ENCODE peak calls at places on chromosomes 13 and 19, in eight cellular contexts. One of them, this sample, is unnamed.
A peak's percentile ranks its signal among the peaks of the same experiment; 100 is the strongest.

GRCh38 chr13:89380101-89380500 is 1708.9 kb downstream of the SLITRK5 start:
- DNase-seq in neural crest cell: no peak
- DNase-seq in CD8-positive, alpha-beta T cell: no peak
- DNase-seq in A549: peak; percentile 64
- DNase-seq in body of pancreas: peak; percentile 25
- DNase-seq in psoas muscle: no peak
- DNase-seq in GM06990: no peak
- DNase-seq in adrenal gland: no peak
- DNase-seq in this sample: no peak

GRCh38 chr19:33796164-33797100 is at the start of gene KCTD15:
- DNase-seq in CD8-positive, alpha-beta T cell: no peak
- DNase-seq in adrenal gland: no peak
- DNase-seq in body of pancreas: peak; percentile 49
- DNase-seq in neural crest cell: peak; percentile 50
- DNase-seq in psoas muscle: peak; percentile 68
- DNase-seq in A549: peak; percentile 66
- DNase-seq in GM06990: no peak
- DNase-seq in this sample: peak; percentile 48

GRCh38 chr13:80668452-80668851 is 327.5 kb upstream of the SPRY2 start:
- DNase-seq in psoas muscle: no peak
- DNase-seq in adrenal gland: no peak
- DNase-seq in CD8-positive, alpha-beta T cell: no peak
- DNase-seq in body of pancreas: no peak
- DNase-seq in A549: no peak
- DNase-seq in neural crest cell: no peak
- DNase-seq in GM06990: no peak
- DNase-seq in this sample: no peak

GRCh38 chr19:48812094-48812929 is 1.5 kb upstream of the BCAT2 start:
- DNase-seq in A549: peak; percentile 53
- DNase-seq in GM06990: peak; percentile 89
- DNase-seq in body of pancreas: peak; percentile 97
- DNase-seq in adrenal gland: peak; percentile 89
- DNase-seq in CD8-positive, alpha-beta T cell: peak; percentile 77
- DNase-seq in neural crest cell: peak; percentile 54
- DNase-seq in psoas muscle: peak; percentile 96
- DNase-seq in this sample: peak; percentile 91

GRCh38 chr13:63336549-63336948 is 1920.9 kb upstream of the PCDH20 start:
- DNase-seq in CD8-positive, alpha-beta T cell: no peak
- DNase-seq in psoas muscle: no peak
- DNase-seq in adrenal gland: no peak
- DNase-seq in neural crest cell: no peak
- DNase-seq in A549: no peak
- DNase-seq in body of pancreas: no peak
- DNase-seq in GM06990: no peak
- DNase-seq in this sample: no peak

GRCh38 chr19:4521170-4521887 is 3.0 kb upstream of the PLIN4 start:
- DNase-seq in neural crest cell: no peak
- DNase-seq in A549: no peak
- DNase-seq in adrenal gland: no peak
- DNase-seq in GM06990: no peak
- DNase-seq in body of pancreas: no peak
- DNase-seq in CD8-positive, alpha-beta T cell: no peak
- DNase-seq in psoas muscle: no peak
- DNase-seq in this sample: no peak

GRCh38 chr13:50170447-50171037 is 155.3 kb downstream of the KCNRG start:
- DNase-seq in body of pancreas: no peak
- DNase-seq in CD8-positive, alpha-beta T cell: no peak
- DNase-seq in GM06990: no peak
- DNase-seq in adrenal gland: no peak
- DNase-seq in psoas muscle: no peak
- DNase-seq in neural crest cell: no peak
- DNase-seq in A549: peak; percentile 23
- DNase-seq in this sample: no peak

GRCh38 chr13:108920137-108920536 is 290.7 kb downstream of the MYO16 start:
- DNase-seq in psoas muscle: no peak
- DNase-seq in adrenal gland: no peak
- DNase-seq in GM06990: no peak
- DNase-seq in body of pancreas: no peak
- DNase-seq in neural crest cell: no peak
- DNase-seq in A549: no peak
- DNase-seq in CD8-positive, alpha-beta T cell: no peak
- DNase-seq in this sample: no peak

GRCh38 chr19:3821156-3821555 is 35.0 kb upstream of the MATK start:
- DNase-seq in CD8-positive, alpha-beta T cell: no peak
- DNase-seq in psoas muscle: no peak
- DNase-seq in neural crest cell: no peak
- DNase-seq in body of pancreas: no peak
- DNase-seq in GM06990: no peak
- DNase-seq in adrenal gland: no peak
- DNase-seq in A549: peak; percentile 71
- DNase-seq in this sample: no peak

GRCh38 chr13:30796833-30797601 is 61.7 kb downstream of the ALOX5AP start:
- DNase-seq in CD8-positive, alpha-beta T cell: no peak
- DNase-seq in body of pancreas: no peak
- DNase-seq in A549: no peak
- DNase-seq in psoas muscle: no peak
- DNase-seq in adrenal gland: no peak
- DNase-seq in neural crest cell: no peak
- DNase-seq in GM06990: peak; percentile 30
- DNase-seq in this sample: no peak

GRCh38 chr13:27728271-27728670 is 64.0 kb upstream of the GSX1 start:
- DNase-seq in GM06990: no peak
- DNase-seq in adrenal gland: no peak
- DNase-seq in psoas muscle: no peak
- DNase-seq in A549: peak; percentile 14
- DNase-seq in body of pancreas: no peak
- DNase-seq in neural crest cell: peak; percentile 36
- DNase-seq in CD8-positive, alpha-beta T cell: no peak
- DNase-seq in this sample: no peak

GRCh38 chr19:17183271-17183757 is 31.8 kb upstream of the USE1 start:
- DNase-seq in adrenal gland: no peak
- DNase-seq in A549: no peak
- DNase-seq in neural crest cell: no peak
- DNase-seq in body of pancreas: no peak
- DNase-seq in psoas muscle: no peak
- DNase-seq in CD8-positive, alpha-beta T cell: peak; percentile 66
- DNase-seq in GM06990: no peak
- DNase-seq in this sample: no peak
- TF ChIP-seq CTCF in adrenal gland: no peak
- TF ChIP-seq CTCF in A549: no peak
- TF ChIP-seq CTCF in neural crest cell: no peak
- TF ChIP-seq CTCF in body of pancreas: no peak
- TF ChIP-seq CTCF in psoas muscle: no peak
- TF ChIP-seq CTCF in CD8-positive, alpha-beta T cell: no peak
- TF ChIP-seq CTCF in GM06990: peak; percentile 39
- TF ChIP-seq CTCF in this sample: no peak

GRCh38 chr13:45880242-45880641 is 28.7 kb upstream of the SIAH3 start:
- DNase-seq in body of pancreas: no peak
- DNase-seq in A549: no peak
- DNase-seq in adrenal gland: no peak
- DNase-seq in CD8-positive, alpha-beta T cell: no peak
- DNase-seq in neural crest cell: no peak
- DNase-seq in psoas muscle: no peak
- DNase-seq in GM06990: no peak
- DNase-seq in this sample: no peak

GRCh38 chr13:45876781-45877180 is 25.2 kb upstream of the SIAH3 start:
- DNase-seq in CD8-positive, alpha-beta T cell: no peak
- DNase-seq in psoas muscle: no peak
- DNase-seq in neural crest cell: no peak
- DNase-seq in GM06990: no peak
- DNase-seq in A549: no peak
- DNase-seq in body of pancreas: no peak
- DNase-seq in adrenal gland: no peak
- DNase-seq in this sample: no peak

GRCh38 chr13:45878966-45879365 is 27.4 kb upstream of the SIAH3 start:
- DNase-seq in adrenal gland: no peak
- DNase-seq in neural crest cell: no peak
- DNase-seq in CD8-positive, alpha-beta T cell: no peak
- DNase-seq in body of pancreas: no peak
- DNase-seq in GM06990: no peak
- DNase-seq in A549: no peak
- DNase-seq in psoas muscle: no peak
- DNase-seq in this sample: no peak

GRCh38 chr13:45882626-45883025 is 31.1 kb upstream of the SIAH3 start:
- DNase-seq in body of pancreas: no peak
- DNase-seq in neural crest cell: no peak
- DNase-seq in adrenal gland: no peak
- DNase-seq in psoas muscle: no peak
- DNase-seq in GM06990: no peak
- DNase-seq in CD8-positive, alpha-beta T cell: no peak
- DNase-seq in A549: no peak
- DNase-seq in this sample: no peak

GRCh38 chr13:45879666-45880065 is 28.1 kb upstream of the SIAH3 start:
- DNase-seq in body of pancreas: peak; percentile 18
- DNase-seq in GM06990: no peak
- DNase-seq in adrenal gland: peak; percentile 34
- DNase-seq in CD8-positive, alpha-beta T cell: no peak
- DNase-seq in A549: peak; percentile 25
- DNase-seq in psoas muscle: peak; percentile 90
- DNase-seq in neural crest cell: no peak
- DNase-seq in this sample: peak; percentile 65
- TF ChIP-seq CTCF in body of pancreas: no peak
- TF ChIP-seq CTCF in GM06990: peak; percentile 45
- TF ChIP-seq CTCF in adrenal gland: peak; percentile 41
- TF ChIP-seq CTCF in CD8-positive, alpha-beta T cell: no peak
- TF ChIP-seq CTCF in A549: no peak
- TF ChIP-seq CTCF in psoas muscle: peak; percentile 54
- TF ChIP-seq CTCF in neural crest cell: peak; percentile 53
- TF ChIP-seq CTCF in this sample: peak; percentile 67

GRCh38 chr19:15453091-15453498 is 3.3 kb upstream of the WIZ start:
- DNase-seq in GM06990: no peak
- DNase-seq in CD8-positive, alpha-beta T cell: no peak
- DNase-seq in psoas muscle: no peak
- DNase-seq in adrenal gland: peak; percentile 57
- DNase-seq in A549: no peak
- DNase-seq in body of pancreas: no peak
- DNase-seq in neural crest cell: no peak
- DNase-seq in this sample: no peak
- TF ChIP-seq CTCF in GM06990: no peak
- TF ChIP-seq CTCF in CD8-positive, alpha-beta T cell: no peak
- TF ChIP-seq CTCF in psoas muscle: peak; percentile 49
- TF ChIP-seq CTCF in adrenal gland: peak; percentile 50
- TF ChIP-seq CTCF in A549: no peak
- TF ChIP-seq CTCF in body of pancreas: peak; percentile 34
- TF ChIP-seq CTCF in neural crest cell: peak; percentile 29
- TF ChIP-seq CTCF in this sample: peak; percentile 57

GRCh38 chr19:23437901-23438300 is 42.6 kb upstream of the ZNF91 start:
- DNase-seq in neural crest cell: no peak
- DNase-seq in A549: no peak
- DNase-seq in CD8-positive, alpha-beta T cell: no peak
- DNase-seq in body of pancreas: no peak
- DNase-seq in psoas muscle: no peak
- DNase-seq in adrenal gland: no peak
- DNase-seq in GM06990: no peak
- DNase-seq in this sample: no peak

GRCh38 chr19:23439623-23440022 is 44.4 kb upstream of the ZNF91 start:
- DNase-seq in CD8-positive, alpha-beta T cell: no peak
- DNase-seq in body of pancreas: no peak
- DNase-seq in adrenal gland: no peak
- DNase-seq in psoas muscle: no peak
- DNase-seq in GM06990: no peak
- DNase-seq in neural crest cell: no peak
- DNase-seq in A549: peak; percentile 40
- DNase-seq in this sample: no peak

GRCh38 chr19:23440207-23440606 is 44.9 kb upstream of the ZNF91 start:
- DNase-seq in body of pancreas: no peak
- DNase-seq in psoas muscle: no peak
- DNase-seq in CD8-positive, alpha-beta T cell: no peak
- DNase-seq in neural crest cell: no peak
- DNase-seq in A549: peak; percentile 45
- DNase-seq in GM06990: no peak
- DNase-seq in adrenal gland: no peak
- DNase-seq in this sample: no peak

GRCh38 chr19:23436318-23436717 is 41.0 kb upstream of the ZNF91 start:
- DNase-seq in GM06990: no peak
- DNase-seq in A549: no peak
- DNase-seq in adrenal gland: no peak
- DNase-seq in CD8-positive, alpha-beta T cell: no peak
- DNase-seq in neural crest cell: no peak
- DNase-seq in psoas muscle: no peak
- DNase-seq in body of pancreas: no peak
- DNase-seq in this sample: no peak

DNA sequence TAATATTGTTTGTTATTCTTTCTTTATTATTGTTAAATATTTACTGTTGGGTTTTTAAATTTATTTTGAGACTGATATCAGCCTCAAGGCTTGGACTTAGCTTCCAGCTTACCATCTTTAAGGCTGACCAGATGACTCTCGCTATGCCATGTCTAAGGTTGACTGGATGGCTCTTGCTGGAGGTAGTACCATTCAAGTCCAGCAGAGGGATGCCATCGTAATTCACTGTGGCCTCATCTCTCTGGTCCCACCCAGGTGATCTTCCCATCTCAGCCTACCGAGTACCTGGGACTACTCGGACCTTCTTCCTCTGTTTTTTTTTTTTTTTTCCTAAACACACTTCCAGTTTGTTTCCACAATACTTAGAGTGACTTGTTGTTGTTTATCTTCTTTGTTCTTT is 41.7 kb upstream of the ZNF91 start:
- DNase-seq in CD8-positive, alpha-beta T cell: no peak
- DNase-seq in GM06990: no peak
- DNase-seq in body of pancreas: no peak
- DNase-seq in neural crest cell: no peak
- DNase-seq in A549: peak; percentile 37
- DNase-seq in psoas muscle: no peak
- DNase-seq in adrenal gland: no peak
- DNase-seq in this sample: no peak
- TF ChIP-seq CTCF in CD8-positive, alpha-beta T cell: no peak
- TF ChIP-seq CTCF in GM06990: peak; percentile 22
- TF ChIP-seq CTCF in body of pancreas: no peak
- TF ChIP-seq CTCF in neural crest cell: peak; percentile 29
- TF ChIP-seq CTCF in A549: no peak
- TF ChIP-seq CTCF in psoas muscle: peak; percentile 6
- TF ChIP-seq CTCF in adrenal gland: no peak
- TF ChIP-seq CTCF in this sample: peak; percentile 26

GRCh38 chr13:38530492-38530891 is 156.4 kb upstream of the FREM2 start:
- DNase-seq in adrenal gland: no peak
- DNase-seq in neural crest cell: no peak
- DNase-seq in psoas muscle: no peak
- DNase-seq in A549: no peak
- DNase-seq in GM06990: no peak
- DNase-seq in body of pancreas: no peak
- DNase-seq in CD8-positive, alpha-beta T cell: no peak
- DNase-seq in this sample: no peak
- TF ChIP-seq CTCF in adrenal gland: peak; percentile 41
- TF ChIP-seq CTCF in neural crest cell: peak; percentile 62
- TF ChIP-seq CTCF in psoas muscle: peak; percentile 16
- TF ChIP-seq CTCF in A549: peak; percentile 31
- TF ChIP-seq CTCF in GM06990: peak; percentile 16
- TF ChIP-seq CTCF in body of pancreas: peak; percentile 23
- TF ChIP-seq CTCF in CD8-positive, alpha-beta T cell: no peak
- TF ChIP-seq CTCF in this sample: peak; percentile 58

DNA sequence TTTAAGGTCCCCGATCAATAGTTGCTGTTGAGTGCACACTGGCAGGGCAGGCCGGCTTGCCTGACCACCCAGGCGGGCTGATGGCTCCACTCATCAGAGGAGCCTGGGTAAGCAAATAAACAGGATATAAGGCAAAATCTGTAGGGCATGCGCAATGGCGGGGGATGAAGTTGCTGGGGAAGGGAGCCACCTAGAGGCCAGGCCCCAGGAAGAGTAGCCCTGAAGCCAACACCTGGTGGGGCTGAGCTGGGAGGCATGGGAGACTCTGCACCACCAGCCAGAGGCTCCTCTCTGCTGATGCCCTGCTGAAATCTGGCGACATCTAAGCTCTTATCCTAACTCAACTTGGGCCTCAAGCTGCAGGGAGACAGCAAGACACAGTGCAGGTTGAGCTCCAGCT is 324.3 kb downstream of the ZNF536 start:
- DNase-seq in adrenal gland: peak; percentile 35
- DNase-seq in neural crest cell: peak; percentile 38
- DNase-seq in psoas muscle: no peak
- DNase-seq in body of pancreas: peak; percentile 67
- DNase-seq in A549: peak; percentile 78
- DNase-seq in CD8-positive, alpha-beta T cell: no peak
- DNase-seq in GM06990: no peak
- DNase-seq in this sample: no peak
- TF ChIP-seq CTCF in adrenal gland: no peak
- TF ChIP-seq CTCF in neural crest cell: peak; percentile 57
- TF ChIP-seq CTCF in psoas muscle: no peak
- TF ChIP-seq CTCF in body of pancreas: peak; percentile 43
- TF ChIP-seq CTCF in A549: peak; percentile 37
- TF ChIP-seq CTCF in CD8-positive, alpha-beta T cell: no peak
- TF ChIP-seq CTCF in GM06990: peak; percentile 42
- TF ChIP-seq CTCF in this sample: peak; percentile 56